ENCODE peak calls at places on chromosomes 1 and 21, in five cellular contexts. One of them, this sample, is unnamed.

GRCh38 chr1:228463559-228464455 is 23.4 kb upstream of the RNF187 start:
- DNase-seq in cardiac muscle cell: no peak
- DNase-seq in left ventricle myocardium inferior: no peak
- DNase-seq in tibial artery: no peak
- DNase-seq in A549: peak
- DNase-seq in this sample: no peak

GRCh38 chr1:110634455-110635281 is 28.5 kb upstream of the KCNA2 start:
- DNase-seq in left ventricle myocardium inferior: peak
- DNase-seq in A549: peak
- DNase-seq in cardiac muscle cell: no peak
- DNase-seq in tibial artery: peak
- DNase-seq in this sample: peak

GRCh38 chr1:71834570-71835441 is 447.5 kb downstream of the NEGR1 start:
- DNase-seq in A549: no peak
- DNase-seq in tibial artery: no peak
- DNase-seq in left ventricle myocardium inferior: no peak
- DNase-seq in cardiac muscle cell: peak
- DNase-seq in this sample: no peak

GRCh38 chr1:111471012-111471411 is 2.8 kb upstream of the C1orf162 start:
- DNase-seq in A549: no peak
- DNase-seq in left ventricle myocardium inferior: peak
- DNase-seq in tibial artery: peak
- DNase-seq in cardiac muscle cell: no peak
- DNase-seq in this sample: no peak

GRCh38 chr1:228082975-228083870 is 715 bp downstream of the ARF1 start:
- DNase-seq in left ventricle myocardium inferior: peak
- DNase-seq in tibial artery: peak
- DNase-seq in A549: no peak
- DNase-seq in cardiac muscle cell: peak
- DNase-seq in this sample: no peak

GRCh38 chr1:235941852-235942624 is 75.3 kb upstream of the LYST start:
- DNase-seq in cardiac muscle cell: no peak
- DNase-seq in tibial artery: no peak
- DNase-seq in A549: no peak
- DNase-seq in left ventricle myocardium inferior: no peak
- DNase-seq in this sample: no peak

GRCh38 chr1:20339811-20340457 is 49.3 kb downstream of the VWA5B1 start:
- DNase-seq in cardiac muscle cell: no peak
- DNase-seq in A549: no peak
- DNase-seq in left ventricle myocardium inferior: no peak
- DNase-seq in tibial artery: no peak
- DNase-seq in this sample: no peak

GRCh38 chr1:67747667-67748066 is 62.7 kb downstream of the GADD45A start:
- DNase-seq in A549: no peak
- DNase-seq in tibial artery: no peak
- DNase-seq in left ventricle myocardium inferior: no peak
- DNase-seq in cardiac muscle cell: no peak
- DNase-seq in this sample: no peak

GRCh38 chr1:3596663-3597598 is 14.4 kb downstream of the MEGF6 start:
- DNase-seq in left ventricle myocardium inferior: no peak
- DNase-seq in cardiac muscle cell: no peak
- DNase-seq in A549: no peak
- DNase-seq in tibial artery: no peak
- DNase-seq in this sample: no peak

GRCh38 chr1:26114165-26114927 is 2.7 kb downstream of the PDIK1L start:
- DNase-seq in tibial artery: no peak
- DNase-seq in cardiac muscle cell: no peak
- DNase-seq in left ventricle myocardium inferior: no peak
- DNase-seq in A549: no peak
- DNase-seq in this sample: no peak

GRCh38 chr1:26112407-26112775 is 767 bp downstream of the PDIK1L start:
- DNase-seq in cardiac muscle cell: no peak
- DNase-seq in A549: no peak
- DNase-seq in left ventricle myocardium inferior: no peak
- DNase-seq in tibial artery: no peak
- DNase-seq in this sample: no peak

GRCh38 chr1:26109229-26110164 is 2.1 kb upstream of the PDIK1L start:
- DNase-seq in cardiac muscle cell: no peak
- DNase-seq in left ventricle myocardium inferior: no peak
- DNase-seq in tibial artery: no peak
- DNase-seq in A549: no peak
- DNase-seq in this sample: no peak

GRCh38 chr1:26111530-26112406 is at the start of gene PDIK1L:
- DNase-seq in A549: peak
- DNase-seq in cardiac muscle cell: peak
- DNase-seq in left ventricle myocardium inferior: peak
- DNase-seq in tibial artery: peak
- DNase-seq in this sample: peak

GRCh38 chr1:26110731-26111529 is 694 bp upstream of the PDIK1L start:
- DNase-seq in tibial artery: peak
- DNase-seq in left ventricle myocardium inferior: peak
- DNase-seq in cardiac muscle cell: peak
- DNase-seq in A549: peak
- DNase-seq in this sample: peak
- H3K27ac ChIP-seq in tibial artery: peak
- H3K27ac ChIP-seq in left ventricle myocardium inferior: peak
- H3K27ac ChIP-seq in cardiac muscle cell: peak
- H3K27ac ChIP-seq in A549: peak
- H3K27ac ChIP-seq in this sample: peak

GRCh38 chr1:206556748-206557635 is 49.7 kb downstream of the RASSF5 start:
- DNase-seq in cardiac muscle cell: peak
- DNase-seq in left ventricle myocardium inferior: peak
- DNase-seq in tibial artery: peak
- DNase-seq in A549: peak
- DNase-seq in this sample: peak
- H3K4me3 ChIP-seq in cardiac muscle cell: peak
- H3K4me3 ChIP-seq in left ventricle myocardium inferior: peak
- H3K4me3 ChIP-seq in tibial artery: peak
- H3K4me3 ChIP-seq in A549: peak
- H3K4me3 ChIP-seq in this sample: peak

DNA sequence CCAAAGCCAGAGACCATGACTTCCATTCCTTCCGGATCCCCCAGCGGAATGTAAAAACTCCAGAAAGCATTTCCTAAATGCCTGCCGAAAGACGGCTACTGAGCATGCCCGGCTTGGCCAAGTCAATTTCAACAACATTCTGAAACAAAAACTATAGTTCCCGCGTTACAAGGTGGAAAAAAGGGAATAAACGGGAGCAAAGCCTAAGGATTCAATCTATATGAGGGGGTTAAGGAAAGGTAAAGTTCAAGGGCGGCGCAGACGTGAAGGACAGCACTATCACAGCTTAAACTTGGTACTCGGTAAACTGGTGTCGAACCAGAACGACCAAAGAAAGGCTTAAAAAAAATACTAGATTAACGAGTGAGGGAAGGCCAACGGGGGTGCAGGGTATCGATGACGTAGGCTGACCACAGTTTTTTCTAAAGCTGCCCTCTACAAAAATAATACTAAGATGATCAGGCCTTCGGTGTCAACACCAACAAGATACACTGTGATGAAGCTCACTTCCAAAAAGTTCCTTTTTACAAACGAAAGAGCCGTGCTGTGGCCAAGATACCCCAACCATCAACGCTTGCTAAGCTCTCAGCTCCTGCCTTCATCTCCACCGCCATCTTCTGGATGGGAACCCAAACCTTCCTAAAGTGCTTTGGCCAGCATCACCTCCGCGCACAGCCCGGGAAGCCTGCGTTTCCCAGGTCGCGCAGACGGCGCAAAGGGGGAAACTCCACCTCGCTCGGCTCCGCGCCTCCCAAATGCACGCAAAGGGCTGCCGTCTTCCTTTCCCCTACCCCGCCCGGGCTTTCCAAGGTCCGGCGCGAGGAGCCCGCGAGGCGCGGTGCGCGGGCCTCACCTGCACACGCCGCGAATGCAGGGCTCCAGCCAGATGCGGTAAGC is 730 bp downstream of the USP48 start:
- DNase-seq in left ventricle myocardium inferior: no peak
- DNase-seq in cardiac muscle cell: peak
- DNase-seq in tibial artery: peak
- DNase-seq in A549: peak
- DNase-seq in this sample: no peak
- TF ChIP-seq CTCF in left ventricle myocardium inferior: peak
- TF ChIP-seq CTCF in cardiac muscle cell: peak
- TF ChIP-seq CTCF in tibial artery: no peak
- TF ChIP-seq CTCF in A549: peak
- TF ChIP-seq CTCF in this sample: no peak

DNA sequence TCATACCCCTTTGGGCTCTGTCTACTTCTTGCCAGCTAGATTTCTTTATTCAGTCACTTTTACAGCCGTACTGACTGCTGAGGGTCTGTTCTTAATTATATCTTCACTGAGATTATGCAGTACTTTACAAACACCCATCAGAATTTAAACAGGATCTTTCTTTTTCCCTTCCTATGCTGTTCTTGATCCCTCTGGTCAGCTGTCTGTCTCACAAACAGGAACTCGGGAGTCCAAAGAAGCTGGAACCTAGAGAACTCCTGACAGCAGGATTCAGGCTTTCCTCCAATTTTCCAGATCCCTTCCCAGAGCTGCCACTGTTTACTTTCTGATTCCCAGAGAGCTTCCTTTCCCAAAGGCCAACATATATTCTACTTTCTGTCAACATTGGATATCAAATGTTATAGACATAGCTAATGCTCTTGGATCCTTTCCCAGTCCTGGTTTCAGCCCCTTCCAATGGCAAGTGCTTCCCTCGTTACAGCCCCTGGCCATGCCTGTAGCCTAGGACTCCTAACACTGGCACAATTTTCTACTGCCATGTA is 59.5 kb downstream of the ATP2B4 start:
- DNase-seq in tibial artery: no peak
- DNase-seq in A549: no peak
- DNase-seq in left ventricle myocardium inferior: no peak
- DNase-seq in cardiac muscle cell: no peak
- DNase-seq in this sample: no peak
- H3K27ac ChIP-seq in tibial artery: peak
- H3K27ac ChIP-seq in A549: no peak
- H3K27ac ChIP-seq in left ventricle myocardium inferior: peak
- H3K27ac ChIP-seq in cardiac muscle cell: no peak
- H3K27ac ChIP-seq in this sample: peak

DNA sequence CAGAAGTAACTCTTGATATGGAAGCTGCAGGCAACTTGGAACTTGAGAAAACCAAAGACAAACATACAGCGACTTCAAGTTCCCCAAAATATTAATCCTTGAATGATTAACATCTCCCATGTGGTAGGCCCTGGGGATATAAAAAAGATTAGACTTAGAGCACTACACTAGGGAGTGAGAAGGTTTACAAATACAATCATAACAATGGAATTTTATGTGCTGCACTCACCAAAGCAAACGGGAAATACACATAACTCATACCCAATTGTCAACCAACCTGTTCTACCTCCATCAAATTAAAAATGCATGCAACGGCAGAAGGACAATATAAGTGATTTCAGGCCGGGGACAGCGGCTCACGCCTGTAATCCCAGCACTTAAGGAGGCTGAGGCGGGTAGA is 3.7 kb downstream of the SMYD3 start:
- DNase-seq in cardiac muscle cell: no peak
- DNase-seq in tibial artery: no peak
- DNase-seq in left ventricle myocardium inferior: no peak
- DNase-seq in A549: no peak
- DNase-seq in this sample: no peak
- H3K4me3 ChIP-seq in cardiac muscle cell: no peak
- H3K4me3 ChIP-seq in tibial artery: no peak
- H3K4me3 ChIP-seq in left ventricle myocardium inferior: no peak
- H3K4me3 ChIP-seq in A549: no peak
- H3K4me3 ChIP-seq in this sample: no peak

GRCh38 chr21:31235671-31236450 is 108.2 kb downstream of the TIAM1 start:
- DNase-seq in tibial artery: no peak
- DNase-seq in cardiac muscle cell: no peak
- DNase-seq in left ventricle myocardium inferior: no peak
- DNase-seq in A549: no peak
- DNase-seq in this sample: no peak

GRCh38 chr21:31232344-31232743 is 111.7 kb downstream of the TIAM1 start:
- DNase-seq in A549: no peak
- DNase-seq in tibial artery: no peak
- DNase-seq in cardiac muscle cell: no peak
- DNase-seq in left ventricle myocardium inferior: no peak
- DNase-seq in this sample: no peak

GRCh38 chr21:31233711-31234110 is 110.3 kb downstream of the TIAM1 start:
- DNase-seq in left ventricle myocardium inferior: no peak
- DNase-seq in cardiac muscle cell: no peak
- DNase-seq in A549: no peak
- DNase-seq in tibial artery: no peak
- DNase-seq in this sample: no peak

GRCh38 chr21:31236528-31236927 is 107.5 kb downstream of the TIAM1 start:
- DNase-seq in tibial artery: no peak
- DNase-seq in left ventricle myocardium inferior: no peak
- DNase-seq in cardiac muscle cell: no peak
- DNase-seq in A549: no peak
- DNase-seq in this sample: no peak

GRCh38 chr21:31234936-31235335 is 109.1 kb downstream of the TIAM1 start:
- DNase-seq in cardiac muscle cell: no peak
- DNase-seq in left ventricle myocardium inferior: no peak
- DNase-seq in tibial artery: no peak
- DNase-seq in A549: no peak
- DNase-seq in this sample: no peak
- TF ChIP-seq CTCF in cardiac muscle cell: no peak
- TF ChIP-seq CTCF in left ventricle myocardium inferior: no peak
- TF ChIP-seq CTCF in tibial artery: no peak
- TF ChIP-seq CTCF in A549: no peak
- TF ChIP-seq CTCF in this sample: no peak

DNA sequence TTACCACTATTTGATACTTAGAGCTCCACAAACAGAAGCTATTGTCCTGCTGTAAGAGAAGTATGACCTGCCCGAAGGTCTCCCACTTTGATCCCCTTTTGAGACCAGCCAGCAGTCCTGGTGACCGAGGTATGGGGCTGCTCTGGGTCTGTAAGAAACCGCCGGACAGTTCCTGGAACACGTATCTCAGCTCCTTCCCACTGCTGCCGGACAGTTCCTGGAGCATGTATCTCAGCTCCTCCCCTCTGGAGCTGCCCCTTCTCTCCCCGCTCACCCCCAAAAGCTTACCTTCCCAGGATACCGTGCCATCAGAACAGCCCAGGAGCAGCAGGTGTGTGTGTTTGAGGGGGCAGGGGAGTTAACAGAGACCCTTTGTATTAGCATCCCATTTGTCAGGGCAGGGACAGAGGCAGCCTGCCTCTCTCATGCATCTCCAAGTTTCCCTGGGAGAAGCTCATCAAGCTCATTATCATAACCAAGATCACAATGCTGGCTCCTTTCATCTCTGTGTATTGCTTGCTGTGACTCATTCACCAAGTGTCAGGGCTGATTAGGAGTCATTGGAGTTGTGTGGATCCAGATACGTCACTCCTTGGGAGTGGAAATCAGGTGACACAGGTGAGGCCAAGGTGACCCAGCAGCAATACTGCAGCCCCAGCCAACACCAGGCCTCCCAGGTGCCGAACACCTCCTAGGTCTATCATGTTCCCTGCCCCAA is 25.3 kb downstream of the OPTC start:
- DNase-seq in A549: no peak
- DNase-seq in left ventricle myocardium inferior: no peak
- DNase-seq in tibial artery: no peak
- DNase-seq in cardiac muscle cell: peak
- DNase-seq in this sample: no peak
- H3K27ac ChIP-seq in A549: peak
- H3K27ac ChIP-seq in left ventricle myocardium inferior: no peak
- H3K27ac ChIP-seq in tibial artery: no peak
- H3K27ac ChIP-seq in cardiac muscle cell: no peak
- H3K27ac ChIP-seq in this sample: no peak